ENCODE peak calls at places on chromosomes 6 and 20, in four cellular contexts. E, Q, Z and W are unnamed samples.

GRCh38 chr6:14037402-14038277 is 79.9 kb upstream of the CD83 start:
- DNase-seq in E (no peak), Q (no peak), Z (peak; percentile 21), W (peak; percentile 71)

GRCh38 chr20:44701116-44701865 is 13.9 kb upstream of the CCN5 start:
- DNase-seq in E (peak; percentile 79), Q (no peak), Z (no peak), W (peak; percentile 51)

GRCh38 chr6:105211831-105212230 is 32.0 kb upstream of the POPDC3 start:
- DNase-seq in E (no peak), Q (no peak), Z (no peak), W (peak; percentile 44)

GRCh38 chr20:10555865-10556308 is 117.9 kb downstream of the JAG1 start:
- DNase-seq in E (no peak), Q (no peak), Z (peak; percentile 24), W (peak; percentile 94)

GRCh38 chr6:151141685-151142084 is 98.1 kb upstream of the AKAP12 start:
- DNase-seq in E (no peak), Q (no peak), Z (no peak), W (peak; percentile 78)

GRCh38 chr20:58102252-58102651 is 126.2 kb downstream of the ANKRD60 start:
- DNase-seq in E (no peak), Q (no peak), Z (no peak), W (peak; percentile 69)

GRCh38 chr20:53141651-53142050 is 169.5 kb downstream of the TSHZ2 start:
- DNase-seq in E (no peak), Q (no peak), Z (no peak), W (no peak)

GRCh38 chr20:63434599-63435378 is 37.7 kb downstream of the KCNQ2 start:
- DNase-seq in E (no peak), Q (peak; percentile 74), Z (no peak), W (peak; percentile 63)

GRCh38 chr6:23081701-23082100 is 512.3 kb downstream of the HDGFL1 start:
- DNase-seq in E (no peak), Q (peak; percentile 4), Z (no peak), W (no peak)

GRCh38 chr20:23149623-23150279 is 63.6 kb upstream of the CD93 start:
- DNase-seq in E (no peak), Q (no peak), Z (no peak), W (no peak)